ENCODE peak calls at places on chromosomes 13 and 19, in six cellular contexts. X, U, N, H, S and T are unnamed samples.

GRCh38 chr13:109369357-109370052 is 416.9 kb downstream of the IRS2 start:
- DNase-seq in X (no peak), U (no peak), N (no peak), H (no peak), S (no peak), T (no peak)

GRCh38 chr13:112861876-112862615 is 107.0 kb upstream of the MCF2L start:
- DNase-seq in X (no peak), U (no peak), N (no peak), H (no peak), S (peak), T (no peak)

GRCh38 chr19:52541608-52542007 is 14.1 kb downstream of the ZNF808 start:
- DNase-seq in X (no peak), U (no peak), N (no peak), H (no peak), S (no peak), T (no peak)

GRCh38 chr13:55577082-55577846 is 1563.5 kb upstream of the PRR20A start:
- DNase-seq in X (no peak), U (no peak), N (no peak), H (no peak), S (no peak), T (no peak)

GRCh38 chr13:44930907-44931676 is 58.2 kb downstream of the NUFIP1 start:
- DNase-seq in X (no peak), U (no peak), N (no peak), H (no peak), S (no peak), T (no peak)

GRCh38 chr13:113976711-113977684 is 3.1 kb upstream of the C13orf46 start:
- DNase-seq in X (no peak), U (no peak), N (peak), H (peak), S (peak), T (peak)

GRCh38 chr13:35252536-35253205 is 223.8 kb downstream of the MAB21L1 start:
- DNase-seq in X (no peak), U (no peak), N (no peak), H (no peak), S (no peak), T (no peak)

GRCh38 chr13:39282400-39282972 is 244.2 kb downstream of the NHLRC3 start:
- DNase-seq in X (no peak), U (no peak), N (no peak), H (no peak), S (no peak), T (no peak)

GRCh38 chr19:46919324-46919723 is 58.5 kb downstream of the ARHGAP35 start:
- DNase-seq in X (no peak), U (no peak), N (no peak), H (no peak), S (no peak), T (no peak)

GRCh38 chr13:105920375-105920774 is 615.1 kb downstream of the EFNB2 start:
- DNase-seq in X (no peak), U (no peak), N (peak), H (no peak), S (no peak), T (no peak)

GRCh38 chr19:46471116-46471733 is at the start of gene PNMA8A:
- DNase-seq in X (no peak), U (no peak), N (no peak), H (peak), S (peak), T (peak)